ENCODE peak calls at places on chromosome 18, in ten cellular contexts. One of them, this sample, is unnamed.

GRCh38 chr18:58528011-58528367 is 100.9 kb downstream of the ALPK2 start:
- DNase-seq in activated CD4-positive, alpha-beta T cell treated with anti-CD3 and anti-CD28 coated beads for 4 hours: no peak
- DNase-seq in left lung: no peak
- DNase-seq in activated T-helper 1 cell treated with Interleukin-2 at 50 U/mL for 16 hours: no peak
- DNase-seq in AG04450: no peak
- DNase-seq in caudate nucleus: no peak
- DNase-seq in endothelial cell of umbilical vein: no peak
- DNase-seq in NCI-H2081: no peak
- DNase-seq in HTR-8/SVneo: no peak
- DNase-seq in PC-9: no peak
- DNase-seq in this sample: peak

GRCh38 chr18:61833387-61833786 is 59.4 kb downstream of the RNF152 start:
- DNase-seq in endothelial cell of umbilical vein: peak
- DNase-seq in PC-9: no peak
- DNase-seq in NCI-H2081: no peak
- DNase-seq in AG04450: no peak
- DNase-seq in activated CD4-positive, alpha-beta T cell treated with anti-CD3 and anti-CD28 coated beads for 4 hours: no peak
- DNase-seq in caudate nucleus: no peak
- DNase-seq in left lung: no peak
- DNase-seq in activated T-helper 1 cell treated with Interleukin-2 at 50 U/mL for 16 hours: no peak
- DNase-seq in HTR-8/SVneo: no peak
- DNase-seq in this sample: peak

GRCh38 chr18:12907258-12907925 is 23.4 kb upstream of the PTPN2 start:
- DNase-seq in left lung: no peak
- DNase-seq in NCI-H2081: no peak
- DNase-seq in caudate nucleus: no peak
- DNase-seq in HTR-8/SVneo: no peak
- DNase-seq in activated T-helper 1 cell treated with Interleukin-2 at 50 U/mL for 16 hours: no peak
- DNase-seq in AG04450: no peak
- DNase-seq in PC-9: no peak
- DNase-seq in endothelial cell of umbilical vein: peak
- DNase-seq in activated CD4-positive, alpha-beta T cell treated with anti-CD3 and anti-CD28 coated beads for 4 hours: no peak
- DNase-seq in this sample: no peak

GRCh38 chr18:75265255-75265654 is 54.7 kb downstream of the TSHZ1 start:
- DNase-seq in NCI-H2081: peak
- DNase-seq in AG04450: no peak
- DNase-seq in activated T-helper 1 cell treated with Interleukin-2 at 50 U/mL for 16 hours: no peak
- DNase-seq in endothelial cell of umbilical vein: no peak
- DNase-seq in HTR-8/SVneo: no peak
- DNase-seq in caudate nucleus: no peak
- DNase-seq in PC-9: no peak
- DNase-seq in activated CD4-positive, alpha-beta T cell treated with anti-CD3 and anti-CD28 coated beads for 4 hours: no peak
- DNase-seq in left lung: no peak
- DNase-seq in this sample: no peak

GRCh38 chr18:68742206-68742605 is 27.3 kb upstream of the TMX3 start:
- DNase-seq in endothelial cell of umbilical vein: no peak
- DNase-seq in AG04450: no peak
- DNase-seq in activated CD4-positive, alpha-beta T cell treated with anti-CD3 and anti-CD28 coated beads for 4 hours: no peak
- DNase-seq in PC-9: no peak
- DNase-seq in activated T-helper 1 cell treated with Interleukin-2 at 50 U/mL for 16 hours: no peak
- DNase-seq in HTR-8/SVneo: no peak
- DNase-seq in left lung: no peak
- DNase-seq in caudate nucleus: no peak
- DNase-seq in NCI-H2081: no peak
- DNase-seq in this sample: no peak

GRCh38 chr18:13259701-13260100 is 41.1 kb downstream of the LDLRAD4 start:
- DNase-seq in HTR-8/SVneo: no peak
- DNase-seq in activated CD4-positive, alpha-beta T cell treated with anti-CD3 and anti-CD28 coated beads for 4 hours: no peak
- DNase-seq in activated T-helper 1 cell treated with Interleukin-2 at 50 U/mL for 16 hours: no peak
- DNase-seq in endothelial cell of umbilical vein: no peak
- DNase-seq in caudate nucleus: no peak
- DNase-seq in PC-9: no peak
- DNase-seq in left lung: no peak
- DNase-seq in AG04450: no peak
- DNase-seq in NCI-H2081: no peak
- DNase-seq in this sample: no peak

GRCh38 chr18:58254873-58255511 is 211.0 kb downstream of the NEDD4L start:
- DNase-seq in NCI-H2081: no peak
- DNase-seq in activated T-helper 1 cell treated with Interleukin-2 at 50 U/mL for 16 hours: no peak
- DNase-seq in endothelial cell of umbilical vein: no peak
- DNase-seq in left lung: no peak
- DNase-seq in activated CD4-positive, alpha-beta T cell treated with anti-CD3 and anti-CD28 coated beads for 4 hours: no peak
- DNase-seq in PC-9: no peak
- DNase-seq in AG04450: no peak
- DNase-seq in caudate nucleus: no peak
- DNase-seq in HTR-8/SVneo: no peak
- DNase-seq in this sample: peak

GRCh38 chr18:43049021-43049420 is 66.5 kb downstream of the RIT2 start:
- DNase-seq in left lung: no peak
- DNase-seq in activated T-helper 1 cell treated with Interleukin-2 at 50 U/mL for 16 hours: no peak
- DNase-seq in endothelial cell of umbilical vein: no peak
- DNase-seq in caudate nucleus: no peak
- DNase-seq in HTR-8/SVneo: no peak
- DNase-seq in AG04450: no peak
- DNase-seq in PC-9: no peak
- DNase-seq in activated CD4-positive, alpha-beta T cell treated with anti-CD3 and anti-CD28 coated beads for 4 hours: no peak
- DNase-seq in NCI-H2081: no peak
- DNase-seq in this sample: no peak

GRCh38 chr18:34978953-34979608 is 62.1 kb upstream of the MAPRE2 start:
- DNase-seq in AG04450: peak
- DNase-seq in activated CD4-positive, alpha-beta T cell treated with anti-CD3 and anti-CD28 coated beads for 4 hours: peak
- DNase-seq in activated T-helper 1 cell treated with Interleukin-2 at 50 U/mL for 16 hours: peak
- DNase-seq in PC-9: peak
- DNase-seq in endothelial cell of umbilical vein: peak
- DNase-seq in NCI-H2081: peak
- DNase-seq in caudate nucleus: peak
- DNase-seq in HTR-8/SVneo: peak
- DNase-seq in left lung: peak
- DNase-seq in this sample: peak

GRCh38 chr18:73638709-73639108 is 508.9 kb downstream of the FBXO15 start:
- DNase-seq in HTR-8/SVneo: peak
- DNase-seq in PC-9: peak
- DNase-seq in caudate nucleus: no peak
- DNase-seq in left lung: no peak
- DNase-seq in activated T-helper 1 cell treated with Interleukin-2 at 50 U/mL for 16 hours: no peak
- DNase-seq in endothelial cell of umbilical vein: no peak
- DNase-seq in activated CD4-positive, alpha-beta T cell treated with anti-CD3 and anti-CD28 coated beads for 4 hours: no peak
- DNase-seq in NCI-H2081: no peak
- DNase-seq in AG04450: no peak
- DNase-seq in this sample: no peak

GRCh38 chr18:80176334-80177080 is 67.4 kb downstream of the ADNP2 start:
- DNase-seq in activated CD4-positive, alpha-beta T cell treated with anti-CD3 and anti-CD28 coated beads for 4 hours: no peak
- DNase-seq in endothelial cell of umbilical vein: no peak
- DNase-seq in AG04450: peak
- DNase-seq in left lung: no peak
- DNase-seq in PC-9: no peak
- DNase-seq in NCI-H2081: no peak
- DNase-seq in HTR-8/SVneo: no peak
- DNase-seq in activated T-helper 1 cell treated with Interleukin-2 at 50 U/mL for 16 hours: no peak
- DNase-seq in caudate nucleus: no peak
- DNase-seq in this sample: peak

GRCh38 chr18:54130631-54131030 is 93.8 kb downstream of the MBD2 start:
- DNase-seq in activated T-helper 1 cell treated with Interleukin-2 at 50 U/mL for 16 hours: no peak
- DNase-seq in endothelial cell of umbilical vein: no peak
- DNase-seq in AG04450: no peak
- DNase-seq in NCI-H2081: no peak
- DNase-seq in HTR-8/SVneo: no peak
- DNase-seq in left lung: no peak
- DNase-seq in activated CD4-positive, alpha-beta T cell treated with anti-CD3 and anti-CD28 coated beads for 4 hours: no peak
- DNase-seq in PC-9: no peak
- DNase-seq in caudate nucleus: no peak
- DNase-seq in this sample: no peak

GRCh38 chr18:56986829-56987228 is 160.1 kb upstream of the BOD1L2 start:
- DNase-seq in caudate nucleus: no peak
- DNase-seq in activated CD4-positive, alpha-beta T cell treated with anti-CD3 and anti-CD28 coated beads for 4 hours: no peak
- DNase-seq in AG04450: no peak
- DNase-seq in PC-9: no peak
- DNase-seq in NCI-H2081: no peak
- DNase-seq in left lung: no peak
- DNase-seq in activated T-helper 1 cell treated with Interleukin-2 at 50 U/mL for 16 hours: no peak
- DNase-seq in endothelial cell of umbilical vein: no peak
- DNase-seq in HTR-8/SVneo: no peak
- DNase-seq in this sample: no peak

GRCh38 chr18:40096675-40097074 is 1858.4 kb upstream of the PIK3C3 start:
- DNase-seq in NCI-H2081: no peak
- DNase-seq in HTR-8/SVneo: no peak
- DNase-seq in activated T-helper 1 cell treated with Interleukin-2 at 50 U/mL for 16 hours: no peak
- DNase-seq in activated CD4-positive, alpha-beta T cell treated with anti-CD3 and anti-CD28 coated beads for 4 hours: no peak
- DNase-seq in left lung: no peak
- DNase-seq in PC-9: no peak
- DNase-seq in AG04450: no peak
- DNase-seq in endothelial cell of umbilical vein: no peak
- DNase-seq in caudate nucleus: no peak
- DNase-seq in this sample: no peak

GRCh38 chr18:79853303-79853992 is 55.7 kb downstream of the KCNG2 start:
- DNase-seq in AG04450: no peak
- DNase-seq in left lung: peak
- DNase-seq in PC-9: no peak
- DNase-seq in activated T-helper 1 cell treated with Interleukin-2 at 50 U/mL for 16 hours: no peak
- DNase-seq in HTR-8/SVneo: no peak
- DNase-seq in NCI-H2081: no peak
- DNase-seq in caudate nucleus: no peak
- DNase-seq in endothelial cell of umbilical vein: no peak
- DNase-seq in activated CD4-positive, alpha-beta T cell treated with anti-CD3 and anti-CD28 coated beads for 4 hours: no peak
- DNase-seq in this sample: no peak

GRCh38 chr18:31516432-31516831 is 18.5 kb downstream of the DSG2 start:
- DNase-seq in activated T-helper 1 cell treated with Interleukin-2 at 50 U/mL for 16 hours: no peak
- DNase-seq in NCI-H2081: no peak
- DNase-seq in left lung: no peak
- DNase-seq in PC-9: no peak
- DNase-seq in HTR-8/SVneo: no peak
- DNase-seq in endothelial cell of umbilical vein: no peak
- DNase-seq in AG04450: no peak
- DNase-seq in activated CD4-positive, alpha-beta T cell treated with anti-CD3 and anti-CD28 coated beads for 4 hours: no peak
- DNase-seq in caudate nucleus: no peak
- DNase-seq in this sample: no peak

GRCh38 chr18:7642491-7642890 is 75.4 kb downstream of the PTPRM start:
- DNase-seq in left lung: no peak
- DNase-seq in HTR-8/SVneo: no peak
- DNase-seq in PC-9: no peak
- DNase-seq in NCI-H2081: no peak
- DNase-seq in activated T-helper 1 cell treated with Interleukin-2 at 50 U/mL for 16 hours: no peak
- DNase-seq in caudate nucleus: no peak
- DNase-seq in activated CD4-positive, alpha-beta T cell treated with anti-CD3 and anti-CD28 coated beads for 4 hours: no peak
- DNase-seq in endothelial cell of umbilical vein: no peak
- DNase-seq in AG04450: no peak
- DNase-seq in this sample: no peak

GRCh38 chr18:40012931-40013609 is 1942.0 kb upstream of the PIK3C3 start:
- DNase-seq in left lung: no peak
- DNase-seq in NCI-H2081: no peak
- DNase-seq in PC-9: no peak
- DNase-seq in endothelial cell of umbilical vein: no peak
- DNase-seq in activated CD4-positive, alpha-beta T cell treated with anti-CD3 and anti-CD28 coated beads for 4 hours: no peak
- DNase-seq in HTR-8/SVneo: peak
- DNase-seq in AG04450: no peak
- DNase-seq in caudate nucleus: no peak
- DNase-seq in activated T-helper 1 cell treated with Interleukin-2 at 50 U/mL for 16 hours: no peak
- DNase-seq in this sample: no peak